ENCODE peak calls at places on chromosomes 11 and 22, in five cellular contexts. One of them, this sample, is unnamed.

GRCh38 chr22:29660021-29660420 is 56.6 kb downstream of the NF2 start:
- DNase-seq in activated CD8-positive, alpha-beta memory T cell treated with anti-CD3 and anti-CD28 coated beads, Interleukin-2, amount 10 ng/mL, durations not matched to agents 7 days and 5 days: no peak
- DNase-seq in fibroblast of lung: no peak
- DNase-seq in WTC11: no peak
- DNase-seq in GM12892: no peak
- DNase-seq in this sample: no peak

GRCh38 chr11:67302571-67303131 is 679 bp upstream of the SSH3 start:
- DNase-seq in fibroblast of lung: peak; percentile 29
- DNase-seq in WTC11: peak; percentile 67
- DNase-seq in activated CD8-positive, alpha-beta memory T cell treated with anti-CD3 and anti-CD28 coated beads, Interleukin-2, amount 10 ng/mL, durations not matched to agents 7 days and 5 days: no peak
- DNase-seq in GM12892: no peak
- DNase-seq in this sample: no peak

GRCh38 chr11:90222152-90222458 is 744 bp downstream of the CHORDC1 start:
- DNase-seq in activated CD8-positive, alpha-beta memory T cell treated with anti-CD3 and anti-CD28 coated beads, Interleukin-2, amount 10 ng/mL, durations not matched to agents 7 days and 5 days: no peak
- DNase-seq in WTC11: no peak
- DNase-seq in GM12892: no peak
- DNase-seq in fibroblast of lung: peak; percentile 38
- DNase-seq in this sample: no peak

GRCh38 chr22:39135092-39135896 is 17.2 kb downstream of the CBX7 start:
- DNase-seq in GM12892: peak; percentile 65
- DNase-seq in fibroblast of lung: peak; percentile 38
- DNase-seq in WTC11: peak; percentile 90
- DNase-seq in activated CD8-positive, alpha-beta memory T cell treated with anti-CD3 and anti-CD28 coated beads, Interleukin-2, amount 10 ng/mL, durations not matched to agents 7 days and 5 days: no peak
- DNase-seq in this sample: peak; percentile 87

GRCh38 chr11:57482782-57483569 is 22.6 kb downstream of the RTN4RL2 start:
- DNase-seq in WTC11: peak; percentile 78
- DNase-seq in activated CD8-positive, alpha-beta memory T cell treated with anti-CD3 and anti-CD28 coated beads, Interleukin-2, amount 10 ng/mL, durations not matched to agents 7 days and 5 days: peak; percentile 53
- DNase-seq in GM12892: peak; percentile 76
- DNase-seq in fibroblast of lung: no peak
- DNase-seq in this sample: no peak

GRCh38 chr11:116422976-116423375 is 349.8 kb downstream of the BUD13 start:
- DNase-seq in activated CD8-positive, alpha-beta memory T cell treated with anti-CD3 and anti-CD28 coated beads, Interleukin-2, amount 10 ng/mL, durations not matched to agents 7 days and 5 days: no peak
- DNase-seq in WTC11: peak; percentile 61
- DNase-seq in fibroblast of lung: no peak
- DNase-seq in GM12892: no peak
- DNase-seq in this sample: no peak

GRCh38 chr11:84261707-84262106 is 975.5 kb upstream of the CCDC90B start:
- DNase-seq in GM12892: no peak
- DNase-seq in WTC11: peak; percentile 38
- DNase-seq in activated CD8-positive, alpha-beta memory T cell treated with anti-CD3 and anti-CD28 coated beads, Interleukin-2, amount 10 ng/mL, durations not matched to agents 7 days and 5 days: no peak
- DNase-seq in fibroblast of lung: no peak
- DNase-seq in this sample: no peak

GRCh38 chr22:45717787-45718186 is 46.2 kb downstream of the ATXN10 start:
- DNase-seq in activated CD8-positive, alpha-beta memory T cell treated with anti-CD3 and anti-CD28 coated beads, Interleukin-2, amount 10 ng/mL, durations not matched to agents 7 days and 5 days: no peak
- DNase-seq in GM12892: no peak
- DNase-seq in fibroblast of lung: peak; percentile 52
- DNase-seq in WTC11: no peak
- DNase-seq in this sample: no peak

GRCh38 chr11:61132646-61133045 is 28.6 kb downstream of the VPS37C start:
- DNase-seq in fibroblast of lung: no peak
- DNase-seq in GM12892: no peak
- DNase-seq in WTC11: no peak
- DNase-seq in activated CD8-positive, alpha-beta memory T cell treated with anti-CD3 and anti-CD28 coated beads, Interleukin-2, amount 10 ng/mL, durations not matched to agents 7 days and 5 days: no peak
- DNase-seq in this sample: no peak

GRCh38 chr11:114183041-114183511 is 113.1 kb upstream of the NNMT start:
- DNase-seq in activated CD8-positive, alpha-beta memory T cell treated with anti-CD3 and anti-CD28 coated beads, Interleukin-2, amount 10 ng/mL, durations not matched to agents 7 days and 5 days: peak; percentile 90
- DNase-seq in GM12892: no peak
- DNase-seq in WTC11: no peak
- DNase-seq in fibroblast of lung: no peak
- DNase-seq in this sample: no peak

This sample was measured in osteocyte.